ENCODE peak calls at places on chromosomes 11 and 22, in six cellular contexts. H, A, P, O, L and I are unnamed samples.

GRCh38 chr11:44942029-44942710 is 8.5 kb downstream of the TP53I11 start:
- DNase-seq in O (no peak), L (no peak), P (no peak), H (no peak), A (no peak), I (no peak)

GRCh38 chr11:117299351-117300300 is 8.5 kb downstream of the BACE1-AS start:
- DNase-seq in P (no peak), H (peak), A (no peak), L (no peak), O (no peak), I (no peak)

GRCh38 chr11:117424781-117425180 is 97.1 kb downstream of the CEP164 start:
- DNase-seq in O (peak), H (no peak), A (peak), P (no peak), L (no peak), I (no peak)

GRCh38 chr11:109377039-109377742 is 44.8 kb upstream of the C11orf87 start:
- DNase-seq in O (no peak), A (no peak), H (no peak), L (no peak), P (no peak), I (no peak)

GRCh38 chr11:123253909-123254308 is 58.9 kb upstream of the CLMP start:
- DNase-seq in O (peak), H (no peak), A (no peak), L (no peak), P (no peak), I (no peak)

GRCh38 chr11:125404136-125404810 is 91.8 kb downstream of the FEZ1 start:
- DNase-seq in H (no peak), L (no peak), P (no peak), O (no peak), A (no peak), I (no peak)

GRCh38 chr22:31425331-31426050 is 26.1 kb downstream of the DRG1 start:
- DNase-seq in H (no peak), A (no peak), P (no peak), O (peak), L (no peak), I (no peak)

GRCh38 chr22:45225732-45226560 is 14.7 kb downstream of the KIAA0930 start:
- DNase-seq in P (peak), H (no peak), A (peak), O (peak), L (no peak), I (peak)

GRCh38 chr22:37559521-37559900 is 769 bp upstream of the CDC42EP1 start:
- DNase-seq in A (no peak), O (no peak), L (no peak), P (no peak), H (no peak), I (no peak)

GRCh38 chr22:41917906-41918791 is 3.3 kb upstream of the SHISA8 start:
- DNase-seq in L (no peak), O (peak), H (no peak), P (no peak), A (no peak), I (no peak)

GRCh38 chr11:33742249-33742851 is 6.1 kb upstream of the CD59 start:
- DNase-seq in P (no peak), O (peak), H (no peak), A (no peak), L (no peak), I (no peak)

GRCh38 chr22:19802001-19802880 is 41.7 kb downstream of the TBX1 start:
- DNase-seq in P (no peak), A (no peak), H (no peak), L (no peak), O (no peak), I (peak)

DNA sequence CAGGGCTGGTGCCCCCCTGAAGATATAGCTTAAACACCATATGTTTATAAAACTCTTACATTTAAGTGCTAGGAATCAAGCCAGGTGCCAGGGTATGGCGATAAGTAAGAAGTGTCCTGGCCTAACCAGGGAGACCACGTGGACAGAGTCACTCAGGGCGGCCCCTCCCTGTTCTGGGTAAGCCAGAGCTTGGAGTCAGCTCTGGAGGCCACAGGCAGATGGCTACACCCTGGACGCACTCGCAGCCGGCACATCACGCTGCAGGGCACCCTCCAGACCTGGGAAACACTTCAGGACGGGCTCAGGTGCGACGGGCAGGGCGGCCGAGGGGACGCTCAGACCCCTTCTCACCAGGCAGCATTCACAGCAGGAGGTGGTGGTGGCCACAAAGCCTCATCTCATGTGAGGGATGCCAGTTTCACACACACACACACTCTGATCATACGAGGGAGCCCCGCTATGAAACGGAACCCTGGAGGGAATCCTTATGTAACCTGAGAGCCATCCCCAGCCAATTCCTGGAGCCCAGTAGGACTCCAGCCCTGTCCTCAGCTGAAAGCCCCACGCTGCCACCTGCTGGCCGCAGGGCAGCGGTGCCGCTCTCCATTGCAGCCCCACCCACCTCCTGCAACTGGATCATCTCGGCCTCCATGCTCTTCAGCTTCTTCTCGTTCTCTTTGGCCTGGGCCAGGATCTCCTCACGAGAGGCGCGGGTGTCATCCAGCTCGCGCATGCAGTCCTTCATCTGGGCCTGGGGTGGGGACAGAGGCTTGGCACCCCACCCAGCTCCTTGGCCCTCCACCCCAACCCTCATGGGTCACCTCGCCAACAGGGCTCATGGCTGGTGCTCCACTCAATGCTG is 33.4 kb downstream of the APOL1 start:
- DNase-seq in O (peak), L (peak), H (peak), A (peak), P (peak), I (peak)
- TF ChIP-seq CTCF in O (peak), L (peak), H (peak), A (peak), P (peak), I (peak)

GRCh38 chr22:49881856-49882255 is 28.2 kb downstream of the ZBED4 start:
- DNase-seq in H (no peak), O (no peak), P (no peak), L (no peak), A (no peak), I (no peak)

GRCh38 chr22:49884075-49884474 is 30.4 kb downstream of the ZBED4 start:
- DNase-seq in A (no peak), P (no peak), L (no peak), O (no peak), H (no peak), I (peak)

GRCh38 chr22:49884503-49885260 is 31.0 kb downstream of the ZBED4 start:
- DNase-seq in A (no peak), H (no peak), L (no peak), P (no peak), O (no peak), I (peak)

GRCh38 chr22:49883294-49883640 is 29.6 kb downstream of the ZBED4 start:
- DNase-seq in L (no peak), P (no peak), H (no peak), A (no peak), O (peak), I (no peak)

GRCh38 chr22:49882519-49883293 is 29.1 kb downstream of the ZBED4 start:
- DNase-seq in P (no peak), O (no peak), L (no peak), H (peak), A (no peak), I (peak)
- H3K4me3 ChIP-seq in P (no peak), O (no peak), L (no peak), H (no peak), A (no peak), I (no peak)

GRCh38 chr22:50087646-50088045 is 2.2 kb upstream of the MOV10L1 start:
- DNase-seq in O (no peak), L (no peak), P (no peak), A (no peak), H (no peak), I (no peak)

GRCh38 chr22:50090141-50090714 is 422 bp downstream of the MOV10L1 start:
- DNase-seq in O (no peak), L (no peak), A (no peak), H (no peak), P (no peak), I (no peak)

GRCh38 chr22:50089231-50090140 is at the start of gene MOV10L1:
- DNase-seq in P (peak), H (peak), O (peak), L (peak), A (no peak), I (no peak)

GRCh38 chr22:50086526-50086925 is 1.3 kb upstream of the MLC1 start:
- DNase-seq in H (no peak), P (no peak), O (peak), L (no peak), A (no peak), I (no peak)

GRCh38 chr22:50088096-50088495 is 1.7 kb upstream of the MOV10L1 start:
- DNase-seq in O (no peak), A (no peak), H (no peak), L (no peak), P (no peak), I (no peak)
- TF ChIP-seq CTCF in O (no peak), A (no peak), H (no peak), L (no peak), P (no peak), I (no peak)

GRCh38 chr11:128718064-128718463 is 24.2 kb downstream of the FLI1 start:
- DNase-seq in H (no peak), O (no peak), A (no peak), L (no peak), P (no peak), I (no peak)
- H3K4me3 ChIP-seq in H (no peak), O (no peak), A (no peak), L (no peak), P (no peak), I (no peak)

DNA sequence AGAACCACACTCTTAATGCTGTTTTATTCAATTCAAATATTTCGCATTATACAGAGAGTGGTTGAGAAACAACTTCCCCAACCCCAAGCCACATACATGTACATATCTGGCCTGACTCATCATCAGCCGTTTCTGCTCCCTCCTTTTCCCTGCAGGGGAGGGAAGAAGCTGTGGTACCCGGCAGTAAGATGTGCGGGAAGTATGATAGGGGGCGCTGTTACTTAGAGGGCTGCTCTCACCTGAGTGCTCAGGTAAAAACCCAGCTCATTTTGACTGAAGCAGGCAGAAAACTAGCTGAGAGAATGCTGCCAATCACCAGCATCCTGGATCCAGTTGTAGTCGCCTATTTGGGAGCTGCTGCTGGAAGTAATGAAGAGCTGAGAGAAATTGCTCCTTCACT is 85.6 kb downstream of the NELL1 start:
- DNase-seq in H (no peak), L (no peak), O (no peak), A (no peak), P (no peak), I (no peak)
- TF ChIP-seq CTCF in H (no peak), L (no peak), O (no peak), A (no peak), P (no peak), I (no peak)

GRCh38 chr22:36027960-36028645 is 521 bp downstream of the RBFOX2 start:
- DNase-seq in O (no peak), L (no peak), P (no peak), A (peak), H (peak), I (no peak)
- H3K4me3 ChIP-seq in O (peak), L (peak), P (peak), A (peak), H (peak), I (peak)

DNA sequence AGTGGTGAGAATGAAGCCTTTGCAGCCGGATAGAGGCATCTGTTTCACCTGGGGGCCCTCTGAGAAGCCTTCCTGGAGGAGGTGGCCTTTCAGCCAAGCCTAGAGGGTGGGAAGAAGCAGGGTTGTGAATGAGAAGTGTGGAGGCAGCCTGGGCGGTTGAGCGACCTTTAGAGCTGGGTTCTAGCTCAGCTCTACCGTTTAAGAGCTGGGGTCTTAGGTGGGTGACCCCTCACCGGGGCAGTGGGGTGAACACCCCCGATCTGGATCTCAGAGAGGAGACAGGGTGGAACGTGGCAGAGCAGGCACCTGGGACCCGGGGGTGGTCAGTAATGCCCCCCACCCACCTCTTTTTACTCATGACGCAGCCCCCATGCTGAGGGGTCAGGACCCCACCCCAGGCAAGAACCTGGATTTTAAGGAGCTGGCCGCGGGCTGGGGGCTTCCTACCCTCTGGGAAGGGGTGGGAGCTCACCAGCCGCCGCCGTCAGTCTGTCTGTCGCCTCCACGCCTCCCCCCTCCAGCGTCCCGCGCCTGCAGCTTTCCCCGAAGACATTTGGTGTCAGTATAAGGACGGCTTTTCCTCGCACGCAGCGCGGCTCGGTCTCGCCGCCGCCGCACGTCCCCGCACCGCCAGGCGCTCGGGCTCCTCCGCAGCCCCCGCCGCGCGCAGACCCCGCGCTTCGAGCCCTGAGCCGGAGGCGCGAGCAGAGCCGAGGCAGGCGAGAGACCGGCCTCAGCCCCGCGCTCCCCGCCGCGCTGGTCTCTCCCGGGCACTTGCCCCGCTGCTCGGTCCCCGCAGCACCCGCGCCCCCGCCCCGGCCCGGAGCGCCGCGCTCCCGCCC is 13.4 kb upstream of the CACNA1I start:
- DNase-seq in H (no peak), P (no peak), L (no peak), A (no peak), O (peak), I (no peak)
- TF ChIP-seq CTCF in H (no peak), P (no peak), L (no peak), A (no peak), O (no peak), I (no peak)

GRCh38 chr22:39179841-39180335 is 27.4 kb upstream of the CBX7 start:
- DNase-seq in L (no peak), P (no peak), A (no peak), O (no peak), H (no peak), I (no peak)
- H3K4me3 ChIP-seq in L (no peak), P (no peak), A (no peak), O (no peak), H (no peak), I (no peak)

GRCh38 chr11:114439229-114440120 is at the start of gene REXO2:
- DNase-seq in H (peak), P (peak), A (peak), O (peak), L (peak), I (peak)
- TF ChIP-seq CTCF in H (no peak), P (no peak), A (no peak), O (no peak), L (no peak), I (peak)